ENCODE peak calls at places on chromosomes 6 and 20, in nine cellular contexts. O is H9; I is cardiac muscle cell; S is CD8-positive, alpha-beta T cell; H is adipocyte; G is aorta; J is mammary epithelial cell; T is transverse colon; C is left ventricle myocardium inferior. F is an unnamed sample.

GRCh38 chr20:48933017-48933766 is 11.7 kb downstream of the ARFGEF2 start:
- DNase-seq in C (no peak), S (no peak), T (peak; percentile 89), G (no peak), O (no peak), I (no peak), J (no peak), H (no peak), F (no peak)

GRCh38 chr6:18963439-18963838 is 576.3 kb downstream of the RNF144B start:
- DNase-seq in T (no peak), C (no peak), H (no peak), I (no peak), G (no peak), J (no peak), S (no peak), O (no peak), F (no peak)

GRCh38 chr6:16684195-16684689 is 77.0 kb downstream of the ATXN1 start:
- DNase-seq in H (peak; percentile 30), T (no peak), O (no peak), G (no peak), J (peak; percentile 46), S (no peak), I (no peak), C (no peak), F (no peak)

GRCh38 chr6:36833182-36833789 is 6.0 kb downstream of the CPNE5 start:
- DNase-seq in I (no peak), G (no peak), T (no peak), J (no peak), S (no peak), H (no peak), O (no peak), C (no peak), F (no peak)

GRCh38 chr6:157493173-157493572 is 112.2 kb downstream of the ZDHHC14 start:
- DNase-seq in T (no peak), G (no peak), O (no peak), J (no peak), C (no peak), H (no peak), S (no peak), I (no peak), F (no peak)

GRCh38 chr6:27111743-27112142 is 135.8 kb upstream of the PRSS16 start:
- DNase-seq in H (no peak), C (no peak), O (no peak), T (no peak), I (no peak), G (no peak), J (no peak), S (no peak), F (no peak)

GRCh38 chr6:2237001-2237400 is 8.4 kb downstream of the GMDS start:
- DNase-seq in O (no peak), T (no peak), C (no peak), S (no peak), I (no peak), H (peak; percentile 86), G (no peak), J (peak; percentile 88), F (no peak)

GRCh38 chr20:51602131-51602530 is 59.6 kb upstream of the NFATC2 start:
- DNase-seq in I (no peak), T (no peak), O (no peak), H (no peak), C (no peak), J (no peak), S (no peak), G (no peak), F (no peak)

GRCh38 chr20:39853664-39854063 is 835.4 kb downstream of the MAFB start:
- DNase-seq in T (no peak), O (no peak), C (no peak), G (no peak), J (peak; percentile 59), S (no peak), I (no peak), H (peak; percentile 52), F (no peak)

GRCh38 chr6:130558131-130558530 is 192.3 kb downstream of the TMEM200A start:
- DNase-seq in I (no peak), C (no peak), J (no peak), S (no peak), G (no peak), O (no peak), T (no peak), H (peak; percentile 57), F (no peak)

GRCh38 chr20:48003021-48003420 is 217.7 kb upstream of the SULF2 start:
- DNase-seq in I (no peak), J (no peak), C (no peak), O (no peak), H (no peak), G (no peak), T (no peak), S (no peak), F (no peak)

GRCh38 chr6:43120938-43121913 is 45.1 kb downstream of the PTK7 start:
- DNase-seq in C (peak; percentile 56), O (no peak), J (peak; percentile 93), I (no peak), G (peak; percentile 90), S (no peak), H (peak; percentile 99), T (peak; percentile 41), F (peak; percentile 90)

GRCh38 chr6:107729098-107729497 is 95.0 kb downstream of the SCML4 start:
- DNase-seq in H (no peak), T (no peak), G (no peak), I (no peak), S (no peak), J (no peak), C (no peak), O (no peak), F (no peak)

GRCh38 chr6:157684620-157685299 is 138.3 kb upstream of the SNX9 start:
- DNase-seq in H (no peak), S (no peak), O (no peak), I (no peak), G (no peak), C (no peak), T (no peak), J (no peak), F (no peak)

GRCh38 chr20:63573739-63574131 is 304 bp downstream of the HELZ2 start:
- DNase-seq in S (no peak), C (no peak), I (no peak), H (no peak), J (no peak), T (no peak), O (no peak), G (no peak), F (no peak)

GRCh38 chr6:168418151-168418551 is 22.8 kb upstream of the SMOC2 start:
- DNase-seq in G (no peak), O (no peak), C (no peak), T (no peak), S (no peak), J (no peak), I (no peak), H (no peak), F (no peak)

GRCh38 chr20:21241400-21241799 is 61.7 kb upstream of the XRN2 start:
- DNase-seq in S (no peak), T (no peak), I (no peak), O (no peak), C (no peak), J (no peak), G (no peak), H (no peak), F (no peak)

GRCh38 chr6:108031968-108032367 is 42.6 kb downstream of the OSTM1 start:
- DNase-seq in I (no peak), O (no peak), C (no peak), T (no peak), J (no peak), S (no peak), H (no peak), G (no peak), F (no peak)

GRCh38 chr6:146305098-146305497 is 238.5 kb upstream of the RAB32 start:
- DNase-seq in T (no peak), G (peak; percentile 48), S (no peak), J (no peak), I (no peak), C (no peak), O (no peak), H (no peak), F (peak; percentile 31)

GRCh38 chr6:1575213-1576041 is 34.3 kb upstream of the FOXC1 start:
- DNase-seq in T (no peak), O (no peak), G (no peak), J (no peak), C (peak; percentile 33), I (peak; percentile 30), S (no peak), H (no peak), F (no peak)

GRCh38 chr20:2859330-2860121 is 13.8 kb upstream of the PTPRA start:
- DNase-seq in C (no peak), S (no peak), I (no peak), J (no peak), H (no peak), O (no peak), T (no peak), G (no peak), F (no peak)

GRCh38 chr6:7759319-7759718 is 33.4 kb downstream of the BMP6 start:
- DNase-seq in H (no peak), O (no peak), T (no peak), S (no peak), I (no peak), C (no peak), G (no peak), J (no peak), F (no peak)

GRCh38 chr6:143689852-143690251 is 12.1 kb downstream of the PHACTR2 start:
- DNase-seq in G (no peak), J (peak; percentile 54), H (peak; percentile 52), C (no peak), S (no peak), O (no peak), T (no peak), I (no peak), F (no peak)
- H3K4me1 ChIP-seq in G (peaks cover 12% of the 10 kb centered on the region), J (peaks cover 20% of the 10 kb centered on the region), H (peaks cover 54% of the 10 kb centered on the region), C (peaks cover 78% of the 10 kb centered on the region), S (no peaks in the 10 kb centered on the region), O (peaks cover 19% of the 10 kb centered on the region), T (peaks cover 52% of the 10 kb centered on the region), I (peaks cover 5% of the 10 kb centered on the region), F (peaks cover 53% of the 10 kb centered on the region)

GRCh38 chr20:31550099-31550498 is 35.9 kb downstream of the HM13 start:
- DNase-seq in C (no peak), I (no peak), O (no peak), H (no peak), J (no peak), G (no peak), T (no peak), S (no peak), F (no peak)
- H3K4me1 ChIP-seq in C (peaks cover 35% of the 10 kb centered on the region), I (peaks cover 6% of the 10 kb centered on the region), O (no peaks in the 10 kb centered on the region), H (peaks cover 26% of the 10 kb centered on the region), J (peaks cover 7% of the 10 kb centered on the region), G (no peaks in the 10 kb centered on the region), T (peaks cover 20% of the 10 kb centered on the region), S (peaks cover 11% of the 10 kb centered on the region), F (peaks cover 10% of the 10 kb centered on the region)

GRCh38 chr6:24864345-24864744 is 65.6 kb upstream of the ARMH2 start:
- DNase-seq in I (peak; percentile 16), O (no peak), S (no peak), J (no peak), C (no peak), G (no peak), T (no peak), H (peak; percentile 6), F (no peak)
- H3K4me1 ChIP-seq in I (peaks cover 17% of the 10 kb centered on the region), O (no peaks in the 10 kb centered on the region), S (peaks cover 93% of the 10 kb centered on the region), J (peaks cover 7% of the 10 kb centered on the region), C (no peaks in the 10 kb centered on the region), G (no peaks in the 10 kb centered on the region), T (no peaks in the 10 kb centered on the region), H (peaks cover 2% of the 10 kb centered on the region), F (peaks cover under 1% of the 10 kb centered on the region)

DNA sequence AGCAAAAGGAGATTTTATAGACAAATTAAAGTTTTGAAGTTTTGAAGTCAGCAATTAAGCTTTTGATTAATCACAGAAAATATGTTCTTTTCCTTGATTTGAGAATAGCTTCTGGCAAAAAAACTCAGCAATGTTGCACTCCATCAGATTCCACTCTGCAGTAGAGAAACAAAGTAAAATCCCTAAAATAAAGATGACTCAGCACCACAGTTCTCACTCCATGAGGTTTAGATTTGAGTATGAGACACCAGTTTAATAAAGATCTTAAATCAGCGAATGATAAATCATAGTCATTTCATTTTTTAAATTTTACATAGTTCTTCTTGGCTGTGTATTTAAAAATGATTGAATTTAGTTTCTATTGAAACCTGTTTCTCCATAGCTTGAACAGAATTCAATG is 602.2 kb downstream of the COL12A1 start:
- DNase-seq in C (no peak), I (no peak), J (no peak), O (no peak), S (no peak), T (no peak), G (no peak), H (peak; percentile 54), F (no peak)
- H3K4me1 ChIP-seq in C (no peaks in the 10 kb centered on the region), I (no peaks in the 10 kb centered on the region), J (peaks cover 40% of the 10 kb centered on the region), O (no peaks in the 10 kb centered on the region), S (no peaks in the 10 kb centered on the region), T (peaks cover 3% of the 10 kb centered on the region), G (no peaks in the 10 kb centered on the region), H (peaks cover 42% of the 10 kb centered on the region), F (no peaks in the 10 kb centered on the region)